ENCODE peak calls at places on chromosomes 6 and 20, in seven cellular contexts. Y is tibial artery, G is pancreas, W is AG09309, C is NCI-H187 treated with DMSO at 0.1 percent for 48 hours, V is Ammon's horn, T is Caki2. K is an unnamed sample.
A peak's percentile ranks its signal among the peaks of the same experiment; 100 is the strongest.

GRCh38 chr6:75579951-75580350 is 21.7 kb upstream of the SENP6 start:
- DNase-seq in W (no peak), C (no peak), Y (no peak), V (no peak), G (no peak), T (no peak), K (no peak)

GRCh38 chr6:139390447-139390846 is 16.0 kb upstream of the CITED2 start:
- DNase-seq in G (no peak), V (no peak), T (no peak), C (no peak), Y (no peak), W (no peak), K (no peak)

GRCh38 chr6:17349437-17349836 is 44.0 kb upstream of the CAP2 start:
- DNase-seq in G (no peak), W (no peak), T (no peak), V (peak; percentile 3), Y (no peak), C (no peak), K (no peak)

GRCh38 chr20:51800769-51801219 is 1.5 kb downstream of the SALL4 start:
- DNase-seq in V (no peak), C (no peak), T (no peak), W (no peak), Y (no peak), G (peak; percentile 29), K (no peak)

GRCh38 chr6:108165714-108166663 is at the start of gene NR2E1:
- DNase-seq in T (no peak), W (no peak), Y (no peak), C (no peak), G (no peak), V (peak; percentile 65), K (no peak)

GRCh38 chr6:157264701-157265100 is 58.6 kb downstream of the TMEM242 start:
- DNase-seq in G (no peak), C (no peak), T (no peak), W (no peak), Y (peak; percentile 19), V (no peak), K (no peak)

GRCh38 chr20:56841346-56841908 is 212.3 kb downstream of the TFAP2C start:
- DNase-seq in C (no peak), T (no peak), G (no peak), V (no peak), W (no peak), Y (no peak), K (no peak)

GRCh38 chr6:56794421-56794820 is 151.7 kb upstream of the DST start:
- DNase-seq in C (no peak), Y (no peak), T (no peak), V (no peak), G (no peak), W (no peak), K (no peak)

GRCh38 chr20:34129518-34130162 is 17.6 kb upstream of the EIF2S2 start:
- DNase-seq in G (peak; percentile 47), Y (peak; percentile 51), V (peak; percentile 89), C (peak; percentile 48), T (peak; percentile 64), W (peak; percentile 29), K (peak; percentile 43)

GRCh38 chr6:125793863-125794262 is 3.1 kb downstream of the NCOA7 start:
- DNase-seq in Y (no peak), W (no peak), T (no peak), G (no peak), C (no peak), V (no peak), K (no peak)

GRCh38 chr20:38745757-38746156 is 2.5 kb upstream of the ACTR5 start:
- DNase-seq in Y (no peak), W (no peak), T (peak; percentile 12), G (no peak), V (no peak), C (no peak), K (no peak)

GRCh38 chr6:89611666-89612065 is 26.9 kb downstream of the LYRM2 start:
- DNase-seq in G (no peak), T (no peak), Y (no peak), C (no peak), V (no peak), W (no peak), K (no peak)

GRCh38 chr20:50585678-50586077 is 75.5 kb downstream of the PTPN1 start:
- DNase-seq in W (no peak), V (no peak), T (no peak), C (no peak), G (no peak), Y (no peak), K (no peak)

GRCh38 chr6:149941583-149942460 is at the start of gene ULBP2:
- DNase-seq in V (peak; percentile 92), Y (peak; percentile 74), T (peak; percentile 88), C (no peak), W (peak; percentile 81), G (peak; percentile 76), K (peak; percentile 77)

GRCh38 chr6:104381907-104382306 is 477.8 kb downstream of the HACE1 start:
- DNase-seq in C (no peak), G (no peak), V (no peak), T (no peak), Y (no peak), W (no peak), K (no peak)

GRCh38 chr6:21149460-21149859 is 444.1 kb upstream of the SOX4 start:
- DNase-seq in G (no peak), C (no peak), Y (no peak), W (peak; percentile 98), V (no peak), T (no peak), K (no peak)

GRCh38 chr20:50848341-50848808 is 53.5 kb downstream of the BCAS4 start:
- DNase-seq in G (peak; percentile 58), C (no peak), T (no peak), Y (peak; percentile 31), W (no peak), V (peak; percentile 43), K (no peak)

GRCh38 chr6:13425270-13425905 is 62.0 kb downstream of the GFOD1 start:
- DNase-seq in C (no peak), Y (no peak), V (no peak), G (no peak), T (no peak), W (no peak), K (no peak)

GRCh38 chr20:59824711-59825562 is 108.5 kb downstream of the SYCP2 start:
- DNase-seq in G (no peak), W (no peak), C (no peak), V (no peak), T (no peak), Y (no peak), K (no peak)

GRCh38 chr20:57797401-57797800 is 87.6 kb upstream of the PMEPA1 start:
- DNase-seq in G (no peak), C (no peak), T (no peak), W (no peak), V (no peak), Y (no peak), K (no peak)

GRCh38 chr6:15876406-15876805 is 213.6 kb upstream of the DTNBP1 start:
- DNase-seq in W (no peak), Y (no peak), T (no peak), C (no peak), V (no peak), G (no peak), K (no peak)

GRCh38 chr20:20856956-20857355 is 144.5 kb upstream of the RALGAPA2 start:
- DNase-seq in T (no peak), V (no peak), W (no peak), G (no peak), Y (no peak), C (no peak), K (no peak)

GRCh38 chr6:87139236-87139635 is 16.1 kb upstream of the ZNF292 start:
- DNase-seq in Y (no peak), T (peak; percentile 35), V (peak; percentile 52), G (no peak), W (no peak), C (no peak), K (no peak)

GRCh38 chr20:2112910-2113309 is 11.3 kb downstream of the STK35 start:
- DNase-seq in G (no peak), C (no peak), T (no peak), W (no peak), V (no peak), Y (no peak), K (no peak)

GRCh38 chr6:167141667-167142432 is 15.9 kb downstream of the GPR31 start:
- DNase-seq in V (peak; percentile 53), C (no peak), Y (no peak), W (no peak), G (no peak), T (peak; percentile 29), K (no peak)

GRCh38 chr20:53773792-53774371 is 180.2 kb upstream of the ZNF217 start:
- DNase-seq in Y (no peak), W (peak; percentile 98), G (no peak), C (no peak), T (peak; percentile 78), V (no peak), K (peak; percentile 84)